ENCODE peak calls at places on chromosomes 16 and 17, in six cellular contexts. V is Caco-2, P is endodermal cell, I is foreskin fibroblast, U is fibroblast of pulmonary artery, X is neural progenitor cell. F is an unnamed sample.

GRCh38 chr17:43398724-43399595 is at the start of gene ARL4D:
- DNase-seq in V (peak), P (peak), I (peak), U (peak), X (peak), F (peak)

GRCh38 chr17:42541041-42541833 is 5.2 kb downstream of the NAGLU start:
- DNase-seq in V (no peak), P (no peak), I (no peak), U (no peak), X (no peak), F (no peak)

GRCh38 chr17:14482715-14483114 is 181.8 kb downstream of the HS3ST3B1 start:
- DNase-seq in V (no peak), P (no peak), I (no peak), U (no peak), X (no peak), F (no peak)

GRCh38 chr17:6365187-6365943 is 69.6 kb downstream of the AIPL1 start:
- DNase-seq in V (no peak), P (no peak), I (peak), U (peak), X (no peak), F (peak)

GRCh38 chr16:26951950-26952349 is 114.8 kb upstream of the C16orf82 start:
- DNase-seq in V (no peak), P (no peak), I (no peak), U (peak), X (peak), F (peak)

GRCh38 chr16:58128181-58128631 is 975 bp downstream of the CFAP20 start:
- DNase-seq in V (no peak), P (no peak), I (no peak), U (no peak), X (peak), F (no peak)

GRCh38 chr16:71880176-71880575 is 3.8 kb downstream of the ZNF821 start:
- DNase-seq in V (no peak), P (no peak), I (no peak), U (no peak), X (no peak), F (no peak)

GRCh38 chr16:65024649-65025243 is 97.1 kb downstream of the CDH11 start:
- DNase-seq in V (no peak), P (no peak), I (peak), U (peak), X (no peak), F (peak)

GRCh38 chr17:40608061-40608581 is 39.5 kb downstream of the SMARCE1 start:
- DNase-seq in V (no peak), P (no peak), I (no peak), U (no peak), X (no peak), F (no peak)

GRCh38 chr17:39668141-39668924 is at the start of gene PNMT:
- DNase-seq in V (peak), P (peak), I (peak), U (peak), X (peak), F (peak)

GRCh38 chr17:43983515-43984411 is 20.7 kb upstream of the NAGS start:
- DNase-seq in V (peak), P (peak), I (no peak), U (no peak), X (peak), F (no peak)

DNA sequence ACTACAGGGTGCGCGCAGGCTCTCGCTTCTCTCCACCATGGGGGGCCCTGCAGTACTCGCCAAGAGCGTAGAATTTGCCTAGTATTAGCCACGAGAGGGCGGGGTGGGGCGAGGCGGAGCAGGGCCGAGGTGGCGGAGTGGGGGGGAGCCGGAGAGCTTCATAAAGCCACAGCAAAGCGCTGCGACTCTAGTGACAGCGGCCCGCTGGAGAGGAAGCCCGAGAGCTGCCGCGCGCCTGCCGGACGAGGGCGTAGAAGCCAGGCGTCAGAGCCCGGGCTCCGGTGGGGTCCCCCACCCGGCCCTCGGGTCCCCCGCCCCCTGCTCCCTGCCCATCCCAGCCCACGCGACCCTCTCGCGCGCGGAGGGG is at the start of gene TBX21:
- DNase-seq in V (peak), P (peak), I (no peak), U (no peak), X (peak), F (peak)
- H3K4me3 ChIP-seq in V (peak), P (peak), I (no peak), U (no peak), X (peak), F (peak)

GRCh38 chr17:77516902-77517301 is 376.1 kb downstream of the SEC14L1 start:
- DNase-seq in V (no peak), P (no peak), I (peak), U (peak), X (no peak), F (peak)
- H3K4me3 ChIP-seq in V (no peak), P (no peak), I (no peak), U (no peak), X (no peak), F (no peak)

GRCh38 chr17:47145351-47145750 is 43.7 kb downstream of the CDC27 start:
- DNase-seq in V (no peak), P (peak), I (no peak), U (no peak), X (peak), F (no peak)
- H3K4me3 ChIP-seq in V (no peak), P (no peak), I (no peak), U (no peak), X (no peak), F (no peak)

GRCh38 chr16:31874354-31875111 is 926 bp downstream of the ZNF267 start:
- DNase-seq in V (peak), P (no peak), I (no peak), U (peak), X (peak), F (peak)

GRCh38 chr16:31873556-31874353 is at the start of gene ZNF267:
- DNase-seq in V (peak), P (peak), I (peak), U (peak), X (peak), F (peak)

GRCh38 chr16:31871510-31871909 is 2.1 kb upstream of the ZNF267 start:
- DNase-seq in V (no peak), P (no peak), I (no peak), U (no peak), X (no peak), F (no peak)

GRCh38 chr16:31870809-31871208 is 2.8 kb upstream of the ZNF267 start:
- DNase-seq in V (no peak), P (no peak), I (no peak), U (no peak), X (no peak), F (no peak)

GRCh38 chr16:31872201-31872600 is 1.4 kb upstream of the ZNF267 start:
- DNase-seq in V (no peak), P (no peak), I (no peak), U (no peak), X (no peak), F (no peak)
- H3K4me3 ChIP-seq in V (no peak), P (no peak), I (no peak), U (no peak), X (no peak), F (no peak)

DNA sequence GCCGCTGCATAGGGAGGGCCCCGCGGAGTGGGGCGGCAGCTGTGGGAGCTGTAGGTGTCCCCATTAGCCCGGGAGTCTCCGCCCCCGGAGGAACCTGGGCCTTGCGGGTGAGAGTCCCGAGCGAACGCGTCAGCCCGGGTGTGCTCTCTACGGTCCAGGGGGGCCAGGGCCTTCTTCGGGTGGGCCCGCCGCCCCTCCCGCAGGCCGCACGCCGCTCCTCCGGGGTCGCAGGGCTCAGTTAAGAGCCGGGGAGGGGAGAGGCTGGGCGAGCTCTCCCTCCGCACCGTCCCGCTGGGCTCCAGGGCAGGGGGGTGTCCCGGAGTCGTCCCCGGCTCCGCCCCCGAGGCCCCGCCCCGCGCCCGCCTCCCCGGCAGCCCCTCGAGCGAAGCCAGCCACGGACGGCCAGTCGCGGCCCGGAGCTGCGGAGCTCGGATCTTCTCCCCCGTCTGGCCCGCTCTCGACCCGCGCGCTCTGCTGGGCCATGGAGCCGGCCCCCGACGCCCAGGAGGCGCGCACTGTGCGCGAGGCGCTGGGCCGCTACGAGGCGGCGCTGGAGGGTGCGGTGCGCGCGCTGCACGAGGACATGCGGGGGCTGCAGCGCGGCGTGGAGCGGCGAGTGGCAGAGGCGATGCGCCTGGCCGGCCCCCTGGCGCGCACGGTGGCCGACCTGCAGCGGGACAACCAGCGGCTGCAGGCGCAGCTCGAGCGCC is at the start of gene SMTNL2:
- DNase-seq in V (peak), P (peak), I (no peak), U (no peak), X (peak), F (no peak)
- H3K4me3 ChIP-seq in V (peak), P (peak), I (no peak), U (no peak), X (peak), F (no peak)

GRCh38 chr16:20902426-20902825 is 1.9 kb downstream of the LYRM1 start:
- DNase-seq in V (no peak), P (no peak), I (no peak), U (no peak), X (no peak), F (no peak)
- H3K4me3 ChIP-seq in V (no peak), P (peak), I (no peak), U (no peak), X (peak), F (no peak)

GRCh38 chr16:1261131-1261917 is 5.5 kb downstream of the TPSD1 start:
- DNase-seq in V (peak), P (peak), I (no peak), U (no peak), X (no peak), F (no peak)
- H3K4me3 ChIP-seq in V (no peak), P (no peak), I (no peak), U (no peak), X (no peak), F (no peak)

GRCh38 chr17:48625502-48626201 is 506 bp downstream of the HOXB9 start:
- DNase-seq in V (peak), P (peak), I (no peak), U (no peak), X (peak), F (no peak)

GRCh38 chr17:48626202-48626469 is at the start of gene HOXB9:
- DNase-seq in V (no peak), P (no peak), I (no peak), U (no peak), X (no peak), F (no peak)

GRCh38 chr17:48623583-48623982 is 2.6 kb downstream of the HOXB9 start:
- DNase-seq in V (no peak), P (no peak), I (no peak), U (no peak), X (no peak), F (no peak)

GRCh38 chr17:48624118-48624517 is 2.0 kb downstream of the HOXB9 start:
- DNase-seq in V (no peak), P (no peak), I (no peak), U (no peak), X (no peak), F (no peak)

DNA sequence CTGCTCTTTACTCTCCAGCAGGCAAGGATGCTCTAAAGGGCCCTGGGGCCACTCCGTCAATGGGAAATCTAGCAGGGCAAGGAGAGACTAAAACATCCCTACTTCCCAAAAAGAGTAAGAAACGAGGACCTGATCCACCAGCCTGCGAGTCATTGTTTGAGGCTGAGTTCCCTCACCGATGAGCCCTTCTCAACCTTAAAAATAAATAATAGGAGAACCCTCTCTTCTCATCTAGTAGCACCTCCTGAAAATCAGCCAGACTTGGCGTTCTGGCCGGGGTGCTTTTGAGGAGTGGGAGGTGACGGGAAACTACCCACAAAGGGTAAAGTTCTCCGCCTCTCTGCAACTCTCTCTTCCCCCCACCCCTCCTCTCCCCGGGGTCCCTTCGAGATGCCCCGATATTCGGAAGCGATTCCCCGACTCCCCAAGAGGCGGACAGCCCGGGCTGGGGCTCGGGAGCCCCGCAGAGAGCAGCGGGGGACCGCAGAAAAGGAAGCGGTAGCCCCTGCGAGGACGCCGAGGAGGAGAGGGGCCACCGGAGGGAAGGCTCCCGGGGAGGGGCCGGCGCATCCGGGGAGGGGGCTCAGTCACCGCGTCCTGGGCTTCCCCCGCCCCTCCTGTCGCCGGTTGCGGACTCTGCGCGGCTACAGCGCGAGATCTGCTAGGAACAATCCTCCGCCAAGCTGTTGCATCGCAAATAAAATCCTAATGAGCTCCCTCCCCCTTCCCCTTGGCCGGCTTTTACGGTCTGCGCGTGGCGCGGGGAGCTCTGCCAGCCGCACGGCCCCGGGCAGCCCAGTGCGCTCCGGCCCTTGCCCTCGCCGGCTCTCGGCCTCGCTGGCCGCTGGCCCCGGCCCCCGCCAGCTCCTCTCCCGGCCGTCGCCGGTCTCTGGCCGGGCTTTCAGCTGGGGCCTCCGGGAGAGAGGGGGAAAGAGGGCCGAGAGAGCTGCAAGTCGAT is 1.3 kb downstream of the HOXB9 start:
- DNase-seq in V (peak), P (peak), I (no peak), U (no peak), X (peak), F (no peak)
- H3K4me3 ChIP-seq in V (peak), P (peak), I (no peak), U (no peak), X (peak), F (peak)

GRCh38 chr16:88605186-88606145 is 32.9 kb upstream of the IL17C start:
- DNase-seq in V (no peak), P (no peak), I (no peak), U (no peak), X (no peak), F (no peak)
- H3K4me3 ChIP-seq in V (no peak), P (no peak), I (no peak), U (no peak), X (no peak), F (no peak)

DNA sequence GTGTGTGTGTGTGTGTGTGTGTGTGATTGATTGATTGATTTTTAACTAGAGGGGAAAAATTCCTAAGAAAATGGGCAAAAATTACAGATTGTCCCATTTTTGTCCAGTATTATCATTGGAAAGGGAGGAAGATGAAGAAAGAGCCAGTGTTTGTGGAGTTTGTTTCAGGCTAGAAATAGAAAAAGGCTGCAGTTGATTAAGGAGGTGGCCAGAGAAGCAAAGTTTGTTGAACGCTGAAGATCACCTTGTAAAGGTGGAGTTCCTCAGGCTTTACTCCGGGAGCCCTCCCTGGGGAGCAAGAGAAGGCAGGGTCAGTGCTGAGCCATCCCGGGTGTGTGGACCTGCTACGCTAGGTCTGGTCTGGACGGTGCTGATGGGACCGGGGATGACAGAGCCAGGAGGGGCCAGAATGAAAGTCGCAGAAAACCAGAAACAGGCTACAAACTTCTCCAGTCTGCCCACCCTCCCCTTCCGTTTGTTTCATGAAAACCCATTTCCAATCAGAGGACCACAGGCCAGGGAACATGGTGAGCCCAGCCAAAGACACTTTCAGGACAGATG is 222.6 kb upstream of the FOXF1 start:
- DNase-seq in V (no peak), P (no peak), I (no peak), U (no peak), X (peak), F (no peak)
- H3K4me3 ChIP-seq in V (no peak), P (peak), I (no peak), U (no peak), X (peak), F (no peak)